ENCODE peak calls at places on chromosomes 6 and 20, in four cellular contexts. R is K562, U is GM12878, W is SK-N-SH. D is an unnamed sample.

GRCh38 chr6:111837641-111838500 is 35.4 kb downstream of the FYN start:
- DNase-seq in U (peak), R (no peak), W (no peak), D (no peak)

GRCh38 chr20:33977535-33977934 is 16.2 kb upstream of the RALY start:
- DNase-seq in R (no peak), W (no peak), U (no peak), D (no peak)

GRCh38 chr20:63441777-63442493 is 30.5 kb downstream of the KCNQ2 start:
- DNase-seq in R (no peak), U (peak), W (peak), D (peak)

GRCh38 chr6:52063584-52064400 is 23.6 kb downstream of the PKHD1 start:
- DNase-seq in U (peak), W (peak), R (peak), D (peak)

GRCh38 chr6:39892490-39893129 is 41.7 kb downstream of the MOCS1 start:
- DNase-seq in R (peak), U (peak), W (peak), D (peak)

GRCh38 chr6:168098431-168098861 is 19.4 kb upstream of the FRMD1 start:
- DNase-seq in U (no peak), W (no peak), R (no peak), D (no peak)

GRCh38 chr6:119040229-119040628 is 38.2 kb downstream of the FAM184A start:
- DNase-seq in U (no peak), W (no peak), R (no peak), D (no peak)

GRCh38 chr6:14658909-14659561 is 541.5 kb downstream of the CD83 start:
- DNase-seq in R (no peak), W (no peak), U (no peak), D (no peak)

GRCh38 chr20:34575756-34576155 is 17.2 kb downstream of the MAP1LC3A start:
- DNase-seq in R (no peak), W (no peak), U (no peak), D (no peak)

GRCh38 chr6:15425947-15426346 is 180.1 kb downstream of the JARID2 start:
- DNase-seq in W (no peak), R (no peak), U (no peak), D (no peak)

GRCh38 chr6:157669747-157670216 is 153.3 kb upstream of the SNX9 start:
- DNase-seq in U (no peak), W (peak), R (no peak), D (peak)

GRCh38 chr6:116564921-116565872 is 6.1 kb upstream of the RWDD1 start:
- DNase-seq in U (no peak), W (no peak), R (no peak), D (no peak)

GRCh38 chr6:20182926-20183521 is 29.2 kb downstream of the MBOAT1 start:
- DNase-seq in U (no peak), R (no peak), W (no peak), D (no peak)

GRCh38 chr6:20186981-20187380 is 25.3 kb downstream of the MBOAT1 start:
- DNase-seq in U (no peak), W (no peak), R (no peak), D (no peak)

GRCh38 chr6:20192625-20193024 is 19.6 kb downstream of the MBOAT1 start:
- DNase-seq in R (no peak), U (no peak), W (no peak), D (no peak)

GRCh38 chr6:20191951-20192350 is 20.3 kb downstream of the MBOAT1 start:
- DNase-seq in U (no peak), W (no peak), R (no peak), D (no peak)

GRCh38 chr6:20188630-20189075 is 23.6 kb downstream of the MBOAT1 start:
- DNase-seq in W (no peak), R (no peak), U (no peak), D (no peak)
- TF ChIP-seq FOXM1 in W (no peak), R (no peak), U (no peak), D (no peak)

GRCh38 chr20:1949711-1950110 is 44.1 kb downstream of the PDYN start:
- DNase-seq in U (no peak), R (no peak), W (peak), D (no peak)
- TF ChIP-seq NFIC in U (no peak), R (no peak), W (no peak), D (no peak)

GRCh38 chr6:165726290-165726875 is 63.3 kb upstream of the PDE10A start:
- DNase-seq in U (no peak), R (no peak), W (no peak), D (no peak)
- TF ChIP-seq FOXM1 in U (no peak), R (no peak), W (no peak), D (no peak)

GRCh38 chr6:154945271-154945890 is 49.7 kb upstream of the TIAM2 start:
- DNase-seq in U (no peak), R (no peak), W (no peak), D (no peak)
- TF ChIP-seq NFIC in U (no peak), R (no peak), W (no peak), D (no peak)

GRCh38 chr20:47453167-47453782 is 48.4 kb upstream of the NCOA3 start:
- DNase-seq in U (peak), W (no peak), R (no peak), D (peak)
- TF ChIP-seq FOXM1 in U (peak), W (no peak), R (no peak), D (no peak)

GRCh38 chr20:16020971-16021370 is 552.3 kb downstream of the KIF16B start:
- DNase-seq in W (no peak), R (no peak), U (no peak), D (no peak)
- TF ChIP-seq NFIC in W (no peak), R (no peak), U (no peak), D (no peak)

GRCh38 chr6:150685860-150686259 is 86.2 kb downstream of the PLEKHG1 start:
- DNase-seq in W (peak), U (peak), R (peak), D (peak)
- TF ChIP-seq FOXM1 in W (no peak), U (no peak), R (no peak), D (no peak)